ENCODE peak calls at places on chromosomes 4 and X, in six cellular contexts. D, K, Z, R, C and M are unnamed samples.

GRCh38 chr4:137768196-137768595 is 235.9 kb upstream of the PCDH18 start:
- DNase-seq in D (peak), K (no peak), Z (peak), R (no peak), C (no peak), M (no peak)

GRCh38 chr4:41873380-41874295 is 61.6 kb upstream of the TMEM33 start:
- DNase-seq in D (no peak), K (no peak), Z (no peak), R (no peak), C (peak), M (no peak)

GRCh38 chr4:36255575-36255974 is 11.3 kb upstream of the ARAP2 start:
- DNase-seq in D (no peak), K (no peak), Z (no peak), R (no peak), C (no peak), M (no peak)

GRCh38 chr4:150033937-150034336 is 44.3 kb upstream of the DCLK2 start:
- DNase-seq in D (peak), K (no peak), Z (peak), R (peak), C (no peak), M (no peak)

GRCh38 chrX:367349-367748 is 19.4 kb downstream of the PPP2R3B start:
- DNase-seq in D (no peak), K (no peak), Z (no peak), R (no peak), C (no peak), M (no peak)

GRCh38 chr4:139607302-139608060 is 51.5 kb upstream of the SETD7 start:
- DNase-seq in D (no peak), K (no peak), Z (no peak), R (no peak), C (no peak), M (no peak)

GRCh38 chrX:123994730-123995129 is 33.2 kb downstream of the STAG2 start:
- DNase-seq in D (no peak), K (no peak), Z (no peak), R (no peak), C (no peak), M (no peak)

GRCh38 chr4:53713767-53714166 is 122.5 kb upstream of the LNX1 start:
- DNase-seq in D (peak), K (no peak), Z (no peak), R (no peak), C (no peak), M (no peak)

GRCh38 chr4:126957555-126958440 is 675.0 kb upstream of the INTU start:
- DNase-seq in D (peak), K (no peak), Z (peak), R (no peak), C (no peak), M (peak)

GRCh38 chr4:153788064-153788418 is 842 bp downstream of the SFRP2 start:
- DNase-seq in D (no peak), K (no peak), Z (no peak), R (peak), C (no peak), M (no peak)